ENCODE peak calls at places on chromosomes 2 and 18, in four cellular contexts. Q is HEK293T, V is K562, U is HepG2. D is an unnamed sample.

GRCh38 chr2:225040862-225041209 is 1.4 kb downstream of the DOCK10 start:
- DNase-seq in U (no peak), V (no peak), Q (no peak), D (peak; percentile 9)

GRCh38 chr2:179824961-179825360 is 36.5 kb downstream of the ZNF385B start:
- DNase-seq in U (no peak), Q (no peak), V (no peak), D (no peak)

GRCh38 chr2:222572264-222572721 is 83.6 kb downstream of the FARSB start:
- DNase-seq in U (no peak), Q (no peak), V (no peak), D (no peak)

GRCh38 chr2:150806336-150806735 is 318.9 kb upstream of the RND3 start:
- DNase-seq in V (no peak), U (no peak), Q (no peak), D (no peak)

GRCh38 chr2:186027922-186028321 is 289.3 kb downstream of the FSIP2 start:
- DNase-seq in Q (no peak), V (no peak), U (no peak), D (no peak)

GRCh38 chr2:62478093-62478580 is 27.9 kb downstream of the TMEM17 start:
- DNase-seq in Q (no peak), U (peak; percentile 60), V (no peak), D (no peak)

GRCh38 chr2:28901841-28902240 is 7.4 kb downstream of the WDR43 start:
- DNase-seq in Q (no peak), U (no peak), V (no peak), D (no peak)

GRCh38 chr18:55199291-55199963 is 240.2 kb upstream of the CCDC68 start:
- DNase-seq in U (no peak), V (peak; percentile 28), Q (no peak), D (no peak)

GRCh38 chr2:167181134-167181533 is 292.9 kb downstream of the XIRP2 start:
- DNase-seq in V (no peak), Q (no peak), U (peak; percentile 23), D (no peak)

GRCh38 chr18:25097119-25098114 is 254.5 kb downstream of the ZNF521 start:
- DNase-seq in U (no peak), Q (no peak), V (no peak), D (no peak)

GRCh38 chr2:149743842-149744468 is 156.4 kb upstream of the MMADHC start:
- DNase-seq in U (no peak), V (no peak), Q (no peak), D (no peak)

GRCh38 chr18:74367905-74368304 is 52.3 kb downstream of the C18orf63 start:
- DNase-seq in U (no peak), V (no peak), Q (no peak), D (no peak)

GRCh38 chr2:71935291-71935848 is 212.3 kb downstream of the CYP26B1 start:
- DNase-seq in U (no peak), Q (peak; percentile 2), V (no peak), D (no peak)

GRCh38 chr2:191402966-191403565 is 157.9 kb downstream of the MYO1B start:
- DNase-seq in Q (no peak), U (no peak), V (no peak), D (no peak)

GRCh38 chr2:144583741-144584453 is 64.0 kb upstream of the ZEB2 start:
- DNase-seq in V (peak; percentile 37), Q (no peak), U (no peak), D (no peak)

GRCh38 chr2:195445639-195446038 is 211.4 kb upstream of the SLC39A10 start:
- DNase-seq in Q (no peak), U (no peak), V (no peak), D (no peak)

GRCh38 chr2:182372661-182373060 is 54.2 kb downstream of the PDE1A start:
- DNase-seq in U (peak; percentile 11), V (no peak), Q (no peak), D (no peak)

GRCh38 chr2:3643371-3644245 is 14.4 kb upstream of the ALLC start:
- DNase-seq in U (no peak), V (no peak), Q (no peak), D (no peak)

GRCh38 chr2:3585239-3586109 is 9.4 kb upstream of the COLEC11 start:
- DNase-seq in Q (no peak), U (peak; percentile 88), V (no peak), D (no peak)

GRCh38 chr2:40240067-40240466 is 211.8 kb downstream of the SLC8A1 start:
- DNase-seq in U (no peak), V (no peak), Q (no peak), D (no peak)

GRCh38 chr18:5966514-5966913 is 71.2 kb upstream of the TMEM200C start:
- DNase-seq in Q (no peak), U (no peak), V (no peak), D (no peak)

GRCh38 chr2:201203916-201204654 is 21.1 kb downstream of the CASP10 start:
- DNase-seq in Q (no peak), U (no peak), V (no peak), D (no peak)

GRCh38 chr18:34153711-34154110 is 71.0 kb downstream of the NOL4 start:
- DNase-seq in U (peak; percentile 23), Q (no peak), V (no peak), D (no peak)

GRCh38 chr2:199798004-199798403 is 53.0 kb downstream of the FTCDNL1 start:
- DNase-seq in V (no peak), Q (no peak), U (no peak), D (no peak)

GRCh38 chr2:85071096-85071495 is 62.1 kb upstream of the TCF7L1 start:
- DNase-seq in Q (no peak), U (no peak), V (no peak), D (no peak)

GRCh38 chr2:14831458-14831857 is 198.9 kb downstream of the LRATD1 start:
- DNase-seq in Q (no peak), V (no peak), U (no peak), D (no peak)

GRCh38 chr2:60602388-60602787 is 48.9 kb upstream of the BCL11A start:
- DNase-seq in Q (no peak), U (no peak), V (no peak), D (no peak)

GRCh38 chr2:197116306-197116879 is 189.9 kb upstream of the PGAP1 start:
- DNase-seq in U (no peak), Q (no peak), V (no peak), D (no peak)

DNA sequence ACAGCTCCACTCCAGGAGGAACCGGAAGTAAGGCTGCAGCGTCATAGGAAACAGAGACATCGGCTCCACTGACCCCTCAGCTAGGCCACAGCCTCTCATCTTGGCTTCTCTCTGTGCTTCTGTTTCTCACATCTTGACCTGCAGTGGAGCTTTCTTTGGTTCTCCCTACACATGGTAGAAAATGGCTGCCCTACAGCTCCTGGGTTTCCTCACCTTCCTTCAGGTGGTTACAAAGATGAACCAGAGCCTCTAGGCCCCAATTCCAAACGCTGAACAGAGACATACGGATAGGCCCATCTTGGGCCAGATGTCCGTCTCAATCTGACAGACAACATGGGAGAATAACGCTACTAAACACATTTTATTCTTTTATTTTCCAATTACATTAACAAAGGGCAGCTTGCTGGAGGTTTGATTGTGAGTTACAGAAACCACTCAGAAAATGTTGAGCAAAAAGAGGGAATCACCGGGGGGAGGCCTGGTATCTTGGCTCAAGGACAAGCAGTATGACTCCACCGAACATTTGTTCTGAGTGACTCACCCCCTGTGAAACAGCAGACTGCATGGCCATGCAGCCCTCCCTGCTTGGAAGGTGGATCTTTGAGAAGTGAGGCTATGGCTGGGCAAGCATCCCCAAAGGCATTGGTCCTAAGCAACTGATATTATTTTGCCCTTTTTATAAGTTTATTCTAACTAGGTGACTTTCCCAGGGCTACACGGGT is 303.5 kb downstream of the CDCA7 start:
- DNase-seq in V (no peak), U (peak; percentile 26), Q (no peak), D (no peak)
- TF ChIP-seq ELF4 in V (no peak), U (no peak), Q (no peak), D (no peak)

GRCh38 chr2:38073211-38074005 is 2.5 kb downstream of the CYP1B1 start:
- DNase-seq in U (no peak), V (no peak), Q (no peak), D (peak; percentile 59)

GRCh38 chr2:38075436-38076249 is at the start of gene CYP1B1:
- DNase-seq in Q (no peak), V (no peak), U (no peak), D (no peak)

GRCh38 chr2:38074047-38074774 is 1.7 kb downstream of the CYP1B1 start:
- DNase-seq in V (no peak), Q (no peak), U (no peak), D (peak; percentile 43)

GRCh38 chr2:38076250-38076709 is 329 bp upstream of the CYP1B1 start:
- DNase-seq in Q (peak; percentile 78), V (no peak), U (no peak), D (peak; percentile 83)

GRCh38 chr2:38074775-38075435 is 1.0 kb downstream of the CYP1B1 start:
- DNase-seq in U (no peak), V (no peak), Q (no peak), D (peak; percentile 55)
- TF ChIP-seq ELF4 in U (no peak), V (no peak), Q (no peak), D (peak; percentile 96)

GRCh38 chr18:9694174-9694573 is 13.9 kb upstream of the RAB31 start:
- DNase-seq in V (no peak), U (no peak), Q (no peak), D (no peak)
- TF ChIP-seq ELF4 in V (no peak), U (no peak), Q (no peak), D (no peak)

DNA sequence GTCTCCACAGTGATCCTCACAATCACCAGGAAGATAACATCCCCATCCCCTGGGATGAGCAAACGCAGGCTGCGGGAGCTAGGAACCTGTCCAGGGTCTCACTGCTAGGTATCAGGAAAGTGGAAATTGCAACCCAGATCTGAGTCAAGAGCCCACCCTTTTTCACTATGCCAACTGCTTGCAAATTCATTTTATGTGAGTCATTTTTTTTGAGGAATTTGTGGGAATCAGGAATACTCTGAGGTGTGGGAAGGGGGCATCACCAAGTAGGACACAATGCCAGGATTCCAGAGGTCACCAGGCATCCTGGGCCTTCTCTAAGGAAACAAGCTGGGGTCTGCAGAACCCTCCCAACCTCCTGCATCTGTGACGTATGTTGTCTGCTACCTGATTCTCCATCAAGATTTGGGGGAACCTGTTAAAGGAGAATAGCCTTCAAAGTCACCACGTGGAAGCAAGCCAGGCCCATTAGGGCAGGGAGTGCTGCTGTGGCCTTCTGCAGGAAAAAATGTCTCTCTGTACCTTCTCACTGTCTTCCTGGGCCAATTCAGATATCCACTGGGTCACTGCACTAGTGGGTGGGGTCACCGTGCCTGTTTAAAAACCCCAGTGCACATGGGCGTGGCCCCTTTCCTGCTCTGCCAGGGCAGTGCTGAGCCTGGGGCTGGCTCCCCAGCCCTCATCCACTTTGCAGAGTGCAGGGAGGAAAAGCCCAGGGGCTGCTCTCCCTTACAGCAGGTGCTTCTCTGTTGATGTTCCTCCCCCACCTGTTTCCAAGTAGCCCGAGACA is 50.2 kb downstream of the MCFD2 start:
- DNase-seq in Q (no peak), U (no peak), V (no peak), D (no peak)
- TF ChIP-seq ELF4 in Q (no peak), U (no peak), V (no peak), D (no peak)

D was measured in WTC11.